ENCODE peak calls at places on chromosomes 3 and 15, in seven cellular contexts. One of them, this sample, is unnamed.

GRCh38 chr15:69338535-69339213 is 40.0 kb downstream of the PAQR5 start:
- DNase-seq in K562: no peak
- DNase-seq in astrocyte of the cerebellum: no peak
- DNase-seq in ecto neural progenitor cell: peak
- DNase-seq in cardiac fibroblast: peak
- DNase-seq in ovary: no peak
- DNase-seq in aorta: no peak
- DNase-seq in this sample: no peak

GRCh38 chr3:114706591-114707224 is 412.9 kb downstream of the TIGIT start:
- DNase-seq in ecto neural progenitor cell: no peak
- DNase-seq in astrocyte of the cerebellum: no peak
- DNase-seq in cardiac fibroblast: peak
- DNase-seq in K562: peak
- DNase-seq in aorta: no peak
- DNase-seq in ovary: no peak
- DNase-seq in this sample: peak

GRCh38 chr3:108469126-108469525 is 41.3 kb downstream of the MYH15 start:
- DNase-seq in K562: no peak
- DNase-seq in ovary: no peak
- DNase-seq in cardiac fibroblast: no peak
- DNase-seq in ecto neural progenitor cell: no peak
- DNase-seq in astrocyte of the cerebellum: no peak
- DNase-seq in aorta: no peak
- DNase-seq in this sample: no peak

GRCh38 chr3:160448845-160449659 is 534 bp downstream of the TRIM59 start:
- DNase-seq in ecto neural progenitor cell: no peak
- DNase-seq in aorta: no peak
- DNase-seq in ovary: peak
- DNase-seq in K562: no peak
- DNase-seq in cardiac fibroblast: peak
- DNase-seq in astrocyte of the cerebellum: no peak
- DNase-seq in this sample: no peak

GRCh38 chr3:7204848-7205156 is 343.9 kb downstream of the GRM7 start:
- DNase-seq in astrocyte of the cerebellum: no peak
- DNase-seq in ovary: no peak
- DNase-seq in aorta: no peak
- DNase-seq in cardiac fibroblast: no peak
- DNase-seq in ecto neural progenitor cell: no peak
- DNase-seq in K562: no peak
- DNase-seq in this sample: no peak

GRCh38 chr3:156483426-156483825 is 71.5 kb downstream of the SSR3 start:
- DNase-seq in aorta: no peak
- DNase-seq in cardiac fibroblast: peak
- DNase-seq in astrocyte of the cerebellum: peak
- DNase-seq in ecto neural progenitor cell: no peak
- DNase-seq in K562: peak
- DNase-seq in ovary: no peak
- DNase-seq in this sample: no peak

GRCh38 chr3:65927576-65927975 is 111.1 kb downstream of the MAGI1 start:
- DNase-seq in ecto neural progenitor cell: no peak
- DNase-seq in aorta: no peak
- DNase-seq in astrocyte of the cerebellum: no peak
- DNase-seq in ovary: no peak
- DNase-seq in K562: no peak
- DNase-seq in cardiac fibroblast: no peak
- DNase-seq in this sample: no peak

GRCh38 chr3:32733631-32734229 is 48.7 kb downstream of the CNOT10 start:
- DNase-seq in cardiac fibroblast: peak
- DNase-seq in aorta: no peak
- DNase-seq in K562: peak
- DNase-seq in ovary: no peak
- DNase-seq in ecto neural progenitor cell: no peak
- DNase-seq in astrocyte of the cerebellum: peak
- DNase-seq in this sample: peak

GRCh38 chr15:92079047-92079446 is 225.5 kb downstream of the SLCO3A1 start:
- DNase-seq in aorta: no peak
- DNase-seq in ovary: no peak
- DNase-seq in ecto neural progenitor cell: no peak
- DNase-seq in cardiac fibroblast: peak
- DNase-seq in K562: peak
- DNase-seq in astrocyte of the cerebellum: no peak
- DNase-seq in this sample: no peak